ENCODE peak calls at places on chromosomes 16 and 17, in nine cellular contexts. F, I, Q, C, A, R, H, L and X are unnamed samples.

GRCh38 chr17:16106161-16106891 is 106.7 kb downstream of the TTC19 start:
- DNase-seq in F (no peak), I (no peak), Q (no peak), C (no peak), A (no peak), R (no peak), H (peak), L (peak), X (no peak)

GRCh38 chr17:633641-634091 is 81.0 kb downstream of the VPS53 start:
- DNase-seq in F (no peak), I (no peak), Q (no peak), C (no peak), A (no peak), R (no peak), H (peak), L (no peak), X (no peak)

GRCh38 chr17:76384987-76385891 is 830 bp downstream of the SPHK1 start:
- DNase-seq in F (peak), I (peak), Q (peak), C (peak), A (peak), R (peak), H (peak), L (no peak), X (no peak)

GRCh38 chr17:61317779-61318178 is 81.9 kb upstream of the TBX2 start:
- DNase-seq in F (no peak), I (no peak), Q (no peak), C (no peak), A (no peak), R (no peak), H (no peak), L (no peak), X (no peak)

GRCh38 chr17:71180801-71181385 is 939.9 kb upstream of the SOX9 start:
- DNase-seq in F (no peak), I (no peak), Q (no peak), C (no peak), A (peak), R (no peak), H (peak), L (no peak), X (no peak)

GRCh38 chr16:84755004-84755672 is 55.3 kb downstream of the USP10 start:
- DNase-seq in F (no peak), I (no peak), Q (no peak), C (no peak), A (no peak), R (no peak), H (no peak), L (no peak), X (peak)

GRCh38 chr17:67779098-67779672 is 46.1 kb upstream of the BPTF start:
- DNase-seq in F (peak), I (peak), Q (peak), C (peak), A (peak), R (peak), H (peak), L (peak), X (peak)

GRCh38 chr17:57868007-57868774 is 18.3 kb upstream of the MRPS23 start:
- DNase-seq in F (peak), I (no peak), Q (peak), C (no peak), A (peak), R (no peak), H (peak), L (peak), X (peak)

GRCh38 chr17:2138318-2138717 is 83.4 kb downstream of the HIC1 start:
- DNase-seq in F (no peak), I (peak), Q (peak), C (peak), A (peak), R (peak), H (peak), L (no peak), X (no peak)

GRCh38 chr16:53546988-53547391 is 44.0 kb upstream of the AKTIP start:
- DNase-seq in F (no peak), I (no peak), Q (no peak), C (peak), A (peak), R (no peak), H (peak), L (no peak), X (no peak)

GRCh38 chr16:4733747-4734062 is 366 bp downstream of the ANKS3 start:
- DNase-seq in F (peak), I (peak), Q (peak), C (no peak), A (no peak), R (no peak), H (no peak), L (no peak), X (no peak)

GRCh38 chr16:49967012-49967559 is 57.9 kb upstream of the CNEP1R1 start:
- DNase-seq in F (no peak), I (no peak), Q (no peak), C (no peak), A (no peak), R (no peak), H (no peak), L (no peak), X (no peak)

GRCh38 chr16:10992797-10993196 is 48.4 kb downstream of the CLEC16A start:
- DNase-seq in F (peak), I (no peak), Q (no peak), C (no peak), A (no peak), R (no peak), H (peak), L (peak), X (no peak)

GRCh38 chr17:82228278-82228841 is 482 bp upstream of the SLC16A3 start:
- DNase-seq in F (peak), I (peak), Q (peak), C (no peak), A (peak), R (no peak), H (no peak), L (no peak), X (no peak)

GRCh38 chr17:350706-351435 is 1.7 kb downstream of the RPH3AL start:
- DNase-seq in F (peak), I (no peak), Q (no peak), C (no peak), A (peak), R (no peak), H (peak), L (no peak), X (peak)

GRCh38 chr17:30571921-30572320 is 94.7 kb downstream of the GOSR1 start:
- DNase-seq in F (no peak), I (no peak), Q (no peak), C (no peak), A (no peak), R (no peak), H (no peak), L (no peak), X (peak)

GRCh38 chr16:86026916-86027315 is 128.0 kb downstream of the IRF8 start:
- DNase-seq in F (no peak), I (no peak), Q (peak), C (no peak), A (no peak), R (no peak), H (no peak), L (no peak), X (no peak)

GRCh38 chr17:55852734-55853133 is 101.9 kb downstream of the PCTP start:
- DNase-seq in F (no peak), I (no peak), Q (no peak), C (no peak), A (no peak), R (no peak), H (no peak), L (no peak), X (no peak)

GRCh38 chr17:60676758-60677307 is 818 bp upstream of the BCAS3 start:
- DNase-seq in F (no peak), I (no peak), Q (no peak), C (peak), A (peak), R (no peak), H (no peak), L (no peak), X (no peak)

GRCh38 chr16:58128721-58129096 is 472 bp downstream of the CFAP20 start:
- DNase-seq in F (no peak), I (peak), Q (peak), C (peak), A (no peak), R (no peak), H (no peak), L (no peak), X (no peak)

GRCh38 chr17:28663723-28664122 is 1.7 kb downstream of the SUPT6H start:
- DNase-seq in F (no peak), I (no peak), Q (no peak), C (no peak), A (no peak), R (no peak), H (no peak), L (no peak), X (no peak)

GRCh38 chr16:89575247-89576172 is at the start of gene CPNE7:
- DNase-seq in F (peak), I (no peak), Q (peak), C (peak), A (no peak), R (no peak), H (no peak), L (no peak), X (no peak)

GRCh38 chr17:81119223-81120148 is 45.8 kb upstream of the PVALEF start:
- DNase-seq in F (peak), I (peak), Q (peak), C (peak), A (peak), R (peak), H (peak), L (peak), X (peak)

GRCh38 chr17:50728112-50728429 is 8.7 kb downstream of the LUC7L3 start:
- DNase-seq in F (no peak), I (no peak), Q (no peak), C (no peak), A (no peak), R (no peak), H (no peak), L (no peak), X (no peak)

GRCh38 chr17:58667934-58668597 is 23.8 kb downstream of the TEX14 start:
- DNase-seq in F (no peak), I (no peak), Q (no peak), C (no peak), A (no peak), R (no peak), H (no peak), L (no peak), X (no peak)

GRCh38 chr16:923184-923583 is 47.6 kb downstream of the LMF1 start:
- DNase-seq in F (no peak), I (no peak), Q (no peak), C (no peak), A (no peak), R (no peak), H (no peak), L (no peak), X (no peak)

GRCh38 chr17:78214706-78215061 is 631 bp downstream of the BIRC5 start:
- DNase-seq in F (no peak), I (no peak), Q (peak), C (no peak), A (no peak), R (no peak), H (no peak), L (no peak), X (no peak)

GRCh38 chr16:35409503-35409902 is 1950.1 kb downstream of the TP53TG3F start:
- DNase-seq in F (no peak), I (no peak), Q (no peak), C (no peak), A (no peak), R (no peak), H (no peak), L (no peak), X (no peak)

GRCh38 chr16:89246383-89246902 is 28.9 kb downstream of the ZNF778 start:
- DNase-seq in F (no peak), I (no peak), Q (no peak), C (no peak), A (no peak), R (no peak), H (no peak), L (no peak), X (no peak)

GRCh38 chr16:4376126-4376819 is 4.6 kb downstream of the VASN start:
- DNase-seq in F (peak), I (no peak), Q (no peak), C (no peak), A (peak), R (no peak), H (peak), L (peak), X (peak)

GRCh38 chr16:64416232-64417010 is 705.4 kb downstream of the CDH11 start:
- DNase-seq in F (no peak), I (no peak), Q (no peak), C (no peak), A (no peak), R (no peak), H (peak), L (peak), X (no peak)